ENCODE peak calls at places on chromosomes 6 and 20, in seven cellular contexts. E is fibroblast of mammary gland, J is lung, B is progenitor cell of endocrine pancreas, M is mucosa of descending colon, I is RWPE2, H is ascending aorta. C is an unnamed sample.
A peak's percentile ranks its signal among the peaks of the same experiment; 100 is the strongest.

GRCh38 chr6:169046021-169046420 is 207.6 kb downstream of the THBS2 start:
- DNase-seq in E (no peak), J (no peak), B (no peak), M (no peak), I (no peak), H (no peak), C (no peak)

GRCh38 chr20:41443667-41444066 is 77.0 kb upstream of the EMILIN3 start:
- DNase-seq in E (no peak), J (no peak), B (no peak), M (no peak), I (no peak), H (no peak), C (no peak)

GRCh38 chr6:159969921-159970320 is 1.0 kb downstream of the IGF2R start:
- DNase-seq in E (peak; percentile 82), J (peak; percentile 69), B (peak; percentile 17), M (peak; percentile 39), I (no peak), H (no peak), C (peak; percentile 82)

GRCh38 chr6:167394330-167394729 is 69.4 kb downstream of the TTLL2 start:
- DNase-seq in E (no peak), J (no peak), B (no peak), M (no peak), I (no peak), H (no peak), C (no peak)

GRCh38 chr6:137958809-137959565 is 91.9 kb downstream of the TNFAIP3 start:
- DNase-seq in E (peak; percentile 36), J (no peak), B (no peak), M (no peak), I (no peak), H (no peak), C (no peak)

GRCh38 chr6:125611573-125612399 is 137.6 kb upstream of the HEY2 start:
- DNase-seq in E (no peak), J (no peak), B (no peak), M (no peak), I (no peak), H (no peak), C (no peak)

GRCh38 chr6:85580878-85581267 is 12.8 kb downstream of the SNX14 start:
- DNase-seq in E (peak; percentile 86), J (no peak), B (no peak), M (no peak), I (no peak), H (no peak), C (no peak)

GRCh38 chr6:22227824-22228610 is 68.8 kb downstream of the PRL start:
- DNase-seq in E (no peak), J (no peak), B (no peak), M (no peak), I (no peak), H (no peak), C (no peak)

GRCh38 chr20:64077876-64078551 is 1.3 kb downstream of the RGS19 start:
- DNase-seq in E (no peak), J (no peak), B (no peak), M (no peak), I (no peak), H (no peak), C (peak; percentile 46)

GRCh38 chr6:27138837-27139752 is 108.4 kb upstream of the PRSS16 start:
- DNase-seq in E (peak; percentile 61), J (no peak), B (no peak), M (peak; percentile 72), I (no peak), H (no peak), C (peak; percentile 86)

GRCh38 chr20:33673115-33673410 is 1.2 kb downstream of the NECAB3 start:
- DNase-seq in E (no peak), J (no peak), B (no peak), M (peak; percentile 36), I (peak; percentile 76), H (no peak), C (no peak)

GRCh38 chr6:77457720-77458349 is 5.5 kb downstream of the HTR1B start:
- DNase-seq in E (peak; percentile 97), J (peak; percentile 67), B (peak; percentile 64), M (peak; percentile 26), I (peak; percentile 76), H (no peak), C (peak; percentile 59)

GRCh38 chr20:22763257-22763906 is 179.0 kb upstream of the FOXA2 start:
- DNase-seq in E (no peak), J (peak; percentile 40), B (no peak), M (no peak), I (peak; percentile 94), H (no peak), C (peak; percentile 38)

GRCh38 chr20:58135441-58136170 is 92.8 kb downstream of the ANKRD60 start:
- DNase-seq in E (no peak), J (no peak), B (no peak), M (no peak), I (peak; percentile 89), H (no peak), C (no peak)

GRCh38 chr20:22430746-22431168 is 153.6 kb downstream of the FOXA2 start:
- DNase-seq in E (no peak), J (no peak), B (no peak), M (no peak), I (no peak), H (no peak), C (no peak)

GRCh38 chr20:49136817-49137571 is 51.1 kb downstream of the STAU1 start:
- DNase-seq in E (no peak), J (no peak), B (no peak), M (no peak), I (no peak), H (no peak), C (no peak)

GRCh38 chr20:13991311-13991710 is 897 bp upstream of the SEL1L2 start:
- DNase-seq in E (no peak), J (no peak), B (no peak), M (no peak), I (no peak), H (no peak), C (no peak)
- TF ChIP-seq CTCF in E (no peak), J (no peak), B (no peak), M (no peak), I (no peak), H (no peak), C (no peak)

DNA sequence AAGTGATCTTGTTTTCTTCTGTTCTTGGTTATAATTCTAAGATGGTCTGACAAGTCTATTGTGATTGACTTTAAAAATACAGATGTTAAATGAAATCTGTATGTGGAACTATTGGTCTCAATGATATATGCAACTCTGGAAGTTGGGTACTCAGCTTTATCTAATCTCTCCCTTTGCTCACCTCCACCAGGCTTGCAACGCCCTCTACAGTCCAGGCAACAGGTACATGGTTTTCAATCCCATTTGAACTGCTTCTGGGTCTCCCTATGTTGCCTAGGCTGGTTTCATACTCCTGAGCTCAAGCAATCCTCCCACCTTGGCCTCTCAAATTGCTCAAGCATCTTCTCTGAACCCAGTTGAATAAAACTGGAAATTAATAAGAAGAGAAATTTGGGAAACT is 25.6 kb upstream of the HLA-DQB1 start:
- DNase-seq in E (no peak), J (peak; percentile 51), B (no peak), M (peak; percentile 42), I (no peak), H (no peak), C (peak; percentile 44)
- TF ChIP-seq CTCF in E (no peak), J (peak; percentile 79), B (peak; percentile 52), M (peak; percentile 17), I (peak; percentile 10), H (no peak), C (peak; percentile 36)

DNA sequence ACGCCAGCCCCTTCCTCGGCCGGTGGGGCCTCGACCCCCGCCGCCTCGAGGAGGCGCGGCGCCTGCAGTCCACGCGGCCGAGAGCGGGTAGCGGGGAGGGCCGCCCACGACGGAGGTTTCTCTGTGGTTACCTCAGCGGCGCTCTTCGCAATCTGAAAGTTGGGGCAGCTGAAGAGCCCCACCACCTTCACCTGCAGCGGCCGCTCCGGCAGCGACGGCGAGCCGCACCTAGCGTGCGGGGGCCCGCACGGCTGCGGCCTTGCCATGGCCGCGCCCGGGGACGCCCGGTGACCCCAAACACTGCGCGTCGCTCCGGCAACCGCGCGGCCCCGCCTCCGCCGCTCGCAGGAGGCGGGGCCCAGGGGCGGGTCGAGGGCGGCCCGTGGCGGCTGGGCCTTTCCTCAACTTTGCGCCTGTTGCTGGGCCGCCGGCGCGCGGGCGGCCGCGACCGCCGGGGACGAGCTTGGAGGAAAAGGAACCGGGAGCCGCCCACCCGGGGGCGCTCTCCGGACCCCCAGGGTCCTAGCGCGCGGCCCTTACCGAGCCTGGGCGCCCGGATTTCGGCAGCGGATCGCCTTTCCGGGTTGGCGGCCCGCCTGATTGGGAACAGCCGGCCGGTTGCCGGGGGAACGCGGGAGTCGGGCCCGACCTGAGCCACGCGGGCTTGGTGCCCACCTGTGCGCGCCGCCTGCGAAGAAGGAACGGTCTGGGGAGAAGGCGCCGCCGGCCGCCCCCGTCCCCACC is at the start of the genes PPIL6 and SMPD2:
- DNase-seq in E (peak; percentile 84), J (peak; percentile 87), B (peak; percentile 86), M (peak; percentile 92), I (no peak), H (no peak), C (peak; percentile 89)
- TF ChIP-seq CTCF in E (no peak), J (no peak), B (peak; percentile 48), M (no peak), I (peak; percentile 31), H (peak; percentile 32), C (peak; percentile 13)

GRCh38 chr6:108714012-108714773 is 134.0 kb upstream of the ARMC2 start:
- DNase-seq in E (peak; percentile 86), J (no peak), B (no peak), M (no peak), I (no peak), H (no peak), C (peak; percentile 43)

GRCh38 chr6:108715832-108716231 is 132.4 kb upstream of the ARMC2 start:
- DNase-seq in E (peak; percentile 36), J (no peak), B (no peak), M (no peak), I (no peak), H (no peak), C (no peak)

GRCh38 chr6:108714774-108715414 is 133.3 kb upstream of the ARMC2 start:
- DNase-seq in E (peak; percentile 64), J (no peak), B (no peak), M (no peak), I (no peak), H (no peak), C (no peak)

GRCh38 chr6:108719477-108719876 is 128.7 kb upstream of the ARMC2 start:
- DNase-seq in E (no peak), J (no peak), B (no peak), M (no peak), I (no peak), H (no peak), C (no peak)

DNA sequence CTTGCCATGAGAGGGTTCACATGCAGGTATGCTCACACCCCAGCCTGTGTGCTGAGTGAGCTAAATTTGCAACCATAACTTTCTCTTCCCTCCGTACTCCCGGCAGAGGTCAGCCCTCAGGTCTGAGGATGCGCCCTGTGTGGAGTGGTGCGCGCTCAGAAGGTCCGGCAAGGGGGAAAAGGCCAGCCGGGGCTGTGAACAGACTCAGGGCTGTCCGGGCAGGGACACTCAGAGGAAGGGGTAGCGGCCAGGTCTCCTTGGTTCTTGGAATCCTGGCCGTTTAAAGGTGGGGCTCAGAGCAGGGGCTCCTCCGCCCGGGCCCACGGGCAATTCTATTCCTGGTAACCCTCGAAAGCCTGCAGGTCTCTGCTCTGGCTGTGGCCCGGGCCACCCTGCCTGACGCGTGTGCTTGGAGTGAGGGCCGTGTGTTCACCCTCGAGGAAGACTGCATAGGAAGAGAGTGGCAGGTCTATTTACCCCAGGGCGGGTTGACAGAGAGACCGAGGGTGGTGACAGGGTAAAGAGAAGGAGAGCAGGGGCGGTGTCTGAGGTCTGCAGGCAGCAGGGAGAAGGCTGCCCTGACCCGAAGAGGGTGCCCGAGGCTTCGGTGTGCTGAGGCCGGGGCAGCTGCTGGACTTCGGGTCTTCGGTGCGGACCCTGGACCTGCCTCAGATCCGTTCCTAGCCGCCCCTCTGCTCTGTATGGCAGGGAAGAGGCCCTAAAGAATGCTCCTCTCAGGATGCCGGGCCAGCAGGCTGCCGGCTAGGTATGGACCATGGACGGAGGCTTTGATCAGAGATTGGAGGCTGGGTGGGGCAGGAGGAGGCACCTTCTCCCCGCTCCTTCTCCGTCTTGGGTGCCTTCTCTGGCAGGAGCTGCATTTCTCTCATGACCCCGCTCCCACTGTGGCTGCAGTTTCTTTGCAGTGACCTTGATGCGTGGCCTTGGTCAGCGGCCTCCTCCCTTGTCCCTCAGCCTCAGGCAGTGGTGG is 131.1 kb upstream of the ARMC2 start:
- DNase-seq in E (no peak), J (no peak), B (no peak), M (no peak), I (no peak), H (no peak), C (no peak)
- TF ChIP-seq CTCF in E (no peak), J (no peak), B (no peak), M (no peak), I (no peak), H (no peak), C (no peak)